ENCODE peak calls at places on chromosome 11, in five cellular contexts. One of them, this sample, is unnamed.

GRCh38 chr11:28058333-28058732 is 49.6 kb downstream of the KIF18A start:
- DNase-seq in mucosa of descending colon: no peak
- DNase-seq in gastrocnemius medialis: no peak
- DNase-seq in stomach: no peak
- DNase-seq in lower lobe of right lung: no peak
- DNase-seq in this sample: no peak

GRCh38 chr11:63532799-63533475 is 3.7 kb upstream of the PLAAT4 start:
- DNase-seq in mucosa of descending colon: no peak
- DNase-seq in gastrocnemius medialis: no peak
- DNase-seq in stomach: no peak
- DNase-seq in lower lobe of right lung: no peak
- DNase-seq in this sample: no peak

GRCh38 chr11:128841461-128842072 is 25.5 kb downstream of the KCNJ1 start:
- DNase-seq in mucosa of descending colon: no peak
- DNase-seq in gastrocnemius medialis: no peak
- DNase-seq in stomach: no peak
- DNase-seq in lower lobe of right lung: no peak
- DNase-seq in this sample: no peak

GRCh38 chr11:1772270-1773130 is 8.8 kb upstream of the CTSD start:
- DNase-seq in mucosa of descending colon: peak
- DNase-seq in gastrocnemius medialis: peak
- DNase-seq in stomach: peak
- DNase-seq in lower lobe of right lung: peak
- DNase-seq in this sample: peak

GRCh38 chr11:75816561-75817239 is 1.7 kb downstream of the UVRAG start:
- DNase-seq in mucosa of descending colon: no peak
- DNase-seq in gastrocnemius medialis: no peak
- DNase-seq in stomach: no peak
- DNase-seq in lower lobe of right lung: no peak
- DNase-seq in this sample: no peak

GRCh38 chr11:22169833-22170232 is 23.1 kb upstream of the ANO5 start:
- DNase-seq in mucosa of descending colon: no peak
- DNase-seq in gastrocnemius medialis: no peak
- DNase-seq in stomach: no peak
- DNase-seq in lower lobe of right lung: no peak
- DNase-seq in this sample: no peak

GRCh38 chr11:1259076-1259461 is 36.2 kb downstream of the MUC5B start:
- DNase-seq in mucosa of descending colon: no peak
- DNase-seq in gastrocnemius medialis: no peak
- DNase-seq in stomach: no peak
- DNase-seq in lower lobe of right lung: no peak
- DNase-seq in this sample: no peak

GRCh38 chr11:7657306-7658025 is 15.8 kb downstream of the CYB5R2 start:
- DNase-seq in mucosa of descending colon: peak
- DNase-seq in gastrocnemius medialis: peak
- DNase-seq in stomach: peak
- DNase-seq in lower lobe of right lung: peak
- DNase-seq in this sample: peak

GRCh38 chr11:79209540-79210266 is 231.1 kb downstream of the TENM4 start:
- DNase-seq in mucosa of descending colon: no peak
- DNase-seq in gastrocnemius medialis: no peak
- DNase-seq in stomach: no peak
- DNase-seq in lower lobe of right lung: no peak
- DNase-seq in this sample: no peak

DNA sequence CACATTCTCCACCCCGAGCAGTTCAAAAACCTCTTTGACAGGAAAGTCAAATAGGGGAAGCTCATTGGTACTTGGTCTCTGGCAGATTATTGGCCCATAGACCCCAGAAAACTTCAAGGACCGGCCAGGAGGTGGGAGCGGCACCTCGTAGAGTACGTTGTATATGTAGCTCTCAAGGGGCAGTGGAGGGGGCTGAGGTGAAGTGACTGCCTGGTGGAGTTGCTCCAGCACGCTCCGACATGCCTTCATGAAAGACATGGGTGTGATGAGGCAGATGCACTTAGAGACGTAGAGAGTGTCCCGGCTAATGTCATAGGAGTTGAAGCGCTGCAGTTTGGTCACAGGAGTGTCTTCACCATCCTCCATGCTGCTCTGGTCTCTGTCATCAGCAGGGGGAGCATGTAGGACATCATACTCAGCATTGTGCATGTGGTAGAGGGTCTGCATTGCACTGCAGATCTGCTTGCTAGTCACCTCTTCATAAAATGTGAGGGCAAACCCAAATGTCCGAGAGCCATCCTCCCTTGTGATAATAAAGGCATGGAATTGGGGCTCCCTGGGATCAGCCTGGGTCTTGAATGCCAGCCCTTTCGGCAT is 61.3 kb downstream of the DENND5A start:
- DNase-seq in mucosa of descending colon: no peak
- DNase-seq in gastrocnemius medialis: no peak
- DNase-seq in stomach: no peak
- DNase-seq in lower lobe of right lung: no peak
- DNase-seq in this sample: no peak
- H3K4me3 ChIP-seq in mucosa of descending colon: no peak
- H3K4me3 ChIP-seq in gastrocnemius medialis: no peak
- H3K4me3 ChIP-seq in stomach: no peak
- H3K4me3 ChIP-seq in lower lobe of right lung: no peak
- H3K4me3 ChIP-seq in this sample: no peak

GRCh38 chr11:111378185-111378772 is 796 bp downstream of the POU2AF1 start:
- DNase-seq in mucosa of descending colon: no peak
- DNase-seq in gastrocnemius medialis: no peak
- DNase-seq in stomach: no peak
- DNase-seq in lower lobe of right lung: no peak
- DNase-seq in this sample: no peak
- H3K4me3 ChIP-seq in mucosa of descending colon: no peak
- H3K4me3 ChIP-seq in gastrocnemius medialis: no peak
- H3K4me3 ChIP-seq in stomach: no peak
- H3K4me3 ChIP-seq in lower lobe of right lung: peak
- H3K4me3 ChIP-seq in this sample: no peak

DNA sequence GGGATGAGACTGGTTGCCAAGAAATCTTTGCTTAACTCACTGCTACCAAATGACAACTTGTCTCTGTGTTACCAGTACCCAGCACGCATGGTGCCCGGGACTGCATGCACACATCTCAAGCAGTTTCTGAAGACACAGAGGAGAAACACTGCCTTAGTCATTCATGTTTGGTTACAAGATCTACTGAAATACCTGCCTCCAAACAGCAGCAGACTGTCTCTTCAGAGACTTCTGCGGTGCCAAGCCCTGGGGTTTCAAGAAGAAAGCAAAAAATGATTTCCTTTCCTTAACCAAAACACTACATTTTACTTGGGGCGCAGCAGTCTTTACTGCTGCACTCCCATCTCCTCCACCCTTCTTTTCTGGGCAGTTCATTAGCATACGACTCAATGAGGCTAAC is 4.2 kb downstream of the NAP1L4 start:
- DNase-seq in mucosa of descending colon: no peak
- DNase-seq in gastrocnemius medialis: no peak
- DNase-seq in stomach: no peak
- DNase-seq in lower lobe of right lung: no peak
- DNase-seq in this sample: no peak
- H3K4me3 ChIP-seq in mucosa of descending colon: no peak
- H3K4me3 ChIP-seq in gastrocnemius medialis: no peak
- H3K4me3 ChIP-seq in stomach: peak
- H3K4me3 ChIP-seq in lower lobe of right lung: peak
- H3K4me3 ChIP-seq in this sample: no peak

GRCh38 chr11:92837595-92837994 is 131.9 kb upstream of the MTNR1B start:
- DNase-seq in mucosa of descending colon: no peak
- DNase-seq in gastrocnemius medialis: no peak
- DNase-seq in stomach: no peak
- DNase-seq in lower lobe of right lung: no peak
- DNase-seq in this sample: no peak
- H3K4me3 ChIP-seq in mucosa of descending colon: no peak
- H3K4me3 ChIP-seq in gastrocnemius medialis: no peak
- H3K4me3 ChIP-seq in stomach: no peak
- H3K4me3 ChIP-seq in lower lobe of right lung: no peak
- H3K4me3 ChIP-seq in this sample: no peak

DNA sequence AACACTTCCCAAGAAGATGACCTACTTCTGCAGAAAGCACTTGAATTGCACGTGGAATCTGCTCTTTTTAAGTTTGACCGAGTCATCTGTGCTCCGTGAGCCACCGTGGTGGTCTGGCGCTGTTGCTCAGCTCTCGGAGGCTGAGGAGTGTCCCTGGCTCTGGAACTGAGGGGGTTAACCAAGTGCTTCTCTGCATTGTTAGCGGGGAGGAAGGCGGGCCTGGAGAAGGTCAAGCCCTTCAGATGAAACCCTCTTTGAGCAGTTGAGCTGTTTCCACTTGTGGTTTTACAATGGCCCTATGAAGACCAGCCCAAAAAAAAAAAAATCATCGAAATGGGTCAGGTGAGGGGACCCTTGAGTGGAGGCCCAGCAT is 286.4 kb downstream of the NTM start:
- DNase-seq in mucosa of descending colon: no peak
- DNase-seq in gastrocnemius medialis: no peak
- DNase-seq in stomach: no peak
- DNase-seq in lower lobe of right lung: no peak
- DNase-seq in this sample: no peak
- H3K4me3 ChIP-seq in mucosa of descending colon: no peak
- H3K4me3 ChIP-seq in gastrocnemius medialis: no peak
- H3K4me3 ChIP-seq in stomach: no peak
- H3K4me3 ChIP-seq in lower lobe of right lung: no peak
- H3K4me3 ChIP-seq in this sample: no peak

DNA sequence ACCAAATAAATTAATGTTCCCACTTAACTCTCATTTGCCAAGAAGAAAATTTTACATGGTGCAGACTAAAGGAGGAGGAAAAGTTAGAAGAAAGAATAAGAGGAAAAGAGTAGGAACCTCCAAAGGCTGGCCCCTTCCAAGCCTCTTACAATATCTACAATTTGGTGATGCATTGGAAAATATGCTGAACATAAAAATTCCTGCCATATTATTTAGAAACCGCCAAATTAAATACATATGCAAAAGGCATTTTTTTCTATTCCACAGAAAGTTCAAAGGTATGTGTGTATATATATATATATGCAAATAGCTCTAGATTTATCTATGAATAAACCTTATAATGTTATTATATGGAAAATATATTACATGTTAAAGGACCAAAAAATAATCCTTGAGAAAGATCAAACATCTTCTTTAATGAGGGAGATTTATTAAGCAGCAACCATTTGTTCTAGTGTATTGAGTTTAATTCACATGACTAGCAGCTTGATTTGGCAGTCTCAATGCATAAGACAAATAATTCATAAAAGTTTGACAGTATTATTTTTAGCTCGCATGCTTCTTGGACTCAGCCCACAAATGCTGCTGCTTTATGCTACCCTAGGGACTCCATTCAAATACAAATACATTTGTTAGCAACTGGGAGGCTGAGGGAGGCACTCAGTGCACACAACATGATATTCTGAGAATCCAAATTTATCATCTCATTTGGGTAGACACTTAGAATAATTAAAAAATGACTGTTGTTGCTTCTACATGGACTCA is 184.9 kb downstream of the SBF2 start:
- DNase-seq in mucosa of descending colon: no peak
- DNase-seq in gastrocnemius medialis: peak
- DNase-seq in stomach: no peak
- DNase-seq in lower lobe of right lung: no peak
- DNase-seq in this sample: no peak
- H3K4me3 ChIP-seq in mucosa of descending colon: no peak
- H3K4me3 ChIP-seq in gastrocnemius medialis: no peak
- H3K4me3 ChIP-seq in stomach: no peak
- H3K4me3 ChIP-seq in lower lobe of right lung: no peak
- H3K4me3 ChIP-seq in this sample: no peak

DNA sequence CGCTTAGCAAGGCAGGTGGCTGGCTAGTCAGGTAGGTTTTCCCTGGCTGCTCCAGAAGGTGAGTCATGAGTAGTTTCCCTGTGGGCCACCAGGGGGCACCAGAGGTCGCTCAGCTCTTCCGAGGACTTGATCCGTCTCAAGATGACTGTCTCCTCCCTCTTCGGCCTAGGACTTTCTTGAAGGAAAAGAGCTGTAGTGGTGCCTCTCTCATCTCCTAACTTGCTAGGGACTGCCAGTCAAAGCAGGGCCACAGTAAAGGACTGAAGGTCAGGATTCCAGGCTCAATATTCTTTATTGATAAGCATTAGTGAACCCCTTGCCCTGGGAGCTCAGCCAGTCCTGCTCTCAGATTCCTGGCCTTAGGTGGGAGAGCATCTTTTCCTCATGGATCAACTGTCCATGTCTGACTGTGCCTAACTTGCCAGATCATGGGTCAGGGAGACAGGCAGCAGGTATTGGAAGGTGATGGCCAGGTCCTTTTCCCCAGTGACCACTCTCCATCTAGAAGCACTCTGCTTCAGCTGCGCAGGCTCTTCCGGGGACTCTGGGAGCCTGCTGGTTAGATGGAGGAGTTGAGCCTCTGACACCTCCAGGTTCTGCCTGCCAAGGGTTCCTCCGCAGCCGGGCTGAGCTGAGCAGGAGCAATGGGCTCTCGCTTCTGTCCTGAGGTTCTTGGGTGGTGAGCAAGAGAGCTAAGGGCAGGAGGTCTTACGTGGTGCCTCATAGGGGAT is 1.9 kb downstream of the POLD4 start:
- DNase-seq in mucosa of descending colon: peak
- DNase-seq in gastrocnemius medialis: peak
- DNase-seq in stomach: peak
- DNase-seq in lower lobe of right lung: peak
- DNase-seq in this sample: peak
- H3K4me3 ChIP-seq in mucosa of descending colon: no peak
- H3K4me3 ChIP-seq in gastrocnemius medialis: no peak
- H3K4me3 ChIP-seq in stomach: no peak
- H3K4me3 ChIP-seq in lower lobe of right lung: no peak
- H3K4me3 ChIP-seq in this sample: no peak

This sample was measured in sigmoid colon.